ENCODE peak calls at places on chromosomes 11 and 22, in four cellular contexts. P is OCI-LY7, R is uterus, F is spleen. K is an unnamed sample.

GRCh38 chr11:96635655-96636054 is 245.8 kb downstream of the JRKL start:
- DNase-seq in P (no peak), R (no peak), F (peak; percentile 68), K (no peak)

GRCh38 chr11:77617892-77618291 is 19.7 kb downstream of the CLNS1A start:
- DNase-seq in P (no peak), R (no peak), F (no peak), K (no peak)

GRCh38 chr22:22893077-22893805 is 5.6 kb downstream of the IGLL5 start:
- DNase-seq in P (peak; percentile 57), R (no peak), F (peak; percentile 71), K (no peak)

GRCh38 chr11:106553304-106553703 is 465.0 kb downstream of the GUCY1A2 start:
- DNase-seq in P (no peak), R (no peak), F (peak; percentile 59), K (no peak)

GRCh38 chr11:65180877-65181568 is 705 bp upstream of the CAPN1 start:
- DNase-seq in P (peak; percentile 83), R (peak; percentile 63), F (peak; percentile 91), K (peak; percentile 69)

GRCh38 chr22:49328630-49329405 is 498.9 kb downstream of the BRD1 start:
- DNase-seq in P (no peak), R (no peak), F (peak; percentile 41), K (no peak)

GRCh38 chr11:78266451-78266850 is 77.7 kb downstream of the USP35 start:
- DNase-seq in P (no peak), R (no peak), F (no peak), K (no peak)

GRCh38 chr11:65419773-65420481 is 2.7 kb upstream of the NEAT1 start:
- DNase-seq in P (peak; percentile 75), R (peak; percentile 90), F (peak; percentile 94), K (peak; percentile 88)

GRCh38 chr11:57800444-57801184 is 39.0 kb downstream of the CTNND1 start:
- DNase-seq in P (peak; percentile 74), R (no peak), F (no peak), K (no peak)

GRCh38 chr11:47714554-47715081 is 551 bp downstream of the AGBL2 start:
- DNase-seq in P (no peak), R (peak; percentile 20), F (peak; percentile 77), K (no peak)

GRCh38 chr11:34208266-34209135 is 103.1 kb downstream of the NAT10 start:
- DNase-seq in P (no peak), R (no peak), F (no peak), K (no peak)

GRCh38 chr22:17783317-17783716 is 9.0 kb upstream of the BID start:
- DNase-seq in P (no peak), R (no peak), F (no peak), K (no peak)

DNA sequence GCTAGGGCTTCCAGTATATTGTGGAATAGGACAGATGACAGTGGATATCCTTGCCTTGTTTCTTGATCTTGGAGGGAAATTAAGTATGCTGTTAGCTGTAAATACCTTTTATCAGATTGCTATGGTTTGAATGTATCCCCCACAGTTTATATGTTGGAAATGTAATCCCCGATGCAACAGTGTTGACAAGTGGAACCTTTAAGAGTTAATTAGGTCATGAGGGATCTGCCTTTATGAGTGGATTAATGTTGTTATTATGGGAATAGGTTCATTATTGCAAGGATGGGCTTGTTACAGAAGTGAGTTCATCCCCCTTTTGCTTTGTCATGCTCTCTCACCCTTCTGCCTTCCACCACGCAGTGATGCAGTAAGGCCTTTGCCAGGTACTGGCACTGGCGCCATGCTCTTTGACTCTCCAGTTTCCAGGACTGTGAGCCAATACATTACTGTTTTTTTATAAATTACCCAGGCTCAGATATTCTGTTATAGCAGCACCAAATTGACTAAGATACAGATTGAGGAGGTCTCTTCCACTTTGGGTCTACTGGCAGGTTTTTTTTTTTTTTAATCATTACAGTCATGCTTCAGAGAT is 16.4 kb downstream of the CABIN1 start:
- DNase-seq in P (no peak), R (no peak), F (no peak), K (no peak)
- H3K4me3 ChIP-seq in P (no peak overlapping the region), R (no peak overlapping the region), F (no peak overlapping the region), K (no peak overlapping the region)

GRCh38 chr11:46348566-46348981 is 1.3 kb downstream of the DGKZ start:
- DNase-seq in P (no peak), R (no peak), F (no peak), K (no peak)
- H3K27ac ChIP-seq in P (peak overlapping the region; percentile 49), R (no peak overlapping the region), F (peak overlapping the region; percentile 89), K (no peak overlapping the region)

GRCh38 chr11:111680486-111681175 is 78.4 kb downstream of the SIK2 start:
- DNase-seq in P (no peak), R (no peak), F (no peak), K (no peak)
- TF ChIP-seq CTCF in P (no peak), R (no peak), F (no peak), K (no peak)

DNA sequence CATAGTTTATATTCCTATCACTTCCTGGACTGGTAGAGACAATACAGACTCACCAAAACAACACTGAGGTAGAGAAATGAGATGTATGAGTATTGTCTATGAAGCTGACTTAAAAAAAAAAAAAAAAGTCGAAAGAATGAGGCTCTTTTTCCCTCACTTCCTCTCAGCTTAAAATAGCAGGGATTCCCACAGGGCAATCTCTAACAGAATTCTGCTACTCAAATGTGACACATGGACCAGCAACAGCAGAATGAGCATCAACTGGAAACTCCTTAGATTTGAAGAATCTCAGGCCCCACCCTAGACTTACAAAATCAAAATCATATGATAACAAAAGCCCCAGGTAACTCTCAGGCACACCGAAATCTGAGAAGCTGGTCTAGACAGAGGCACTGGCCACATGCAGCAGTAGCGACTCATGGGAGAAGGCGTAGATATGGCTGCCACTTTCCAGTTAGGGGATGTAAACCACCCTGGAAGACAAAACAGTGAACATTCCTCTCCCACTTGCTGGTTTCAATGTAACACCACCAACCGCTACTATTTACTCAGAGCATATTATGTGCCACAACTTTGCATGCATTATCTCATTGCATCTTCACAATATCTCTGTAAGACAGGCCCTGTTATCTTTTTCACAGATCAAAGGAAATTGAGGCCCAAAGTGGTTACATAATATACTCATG is 128.0 kb downstream of the RBFOX2 start:
- DNase-seq in P (no peak), R (no peak), F (no peak), K (no peak)
- H3K4me3 ChIP-seq in P (peak overlapping the region; percentile 29), R (no peak overlapping the region), F (no peak overlapping the region), K (no peak overlapping the region)

K was measured in heart right ventricle.